ENCODE peak calls at places on chromosomes 2 and 18, in four cellular contexts. One of them, this sample, is unnamed.

GRCh38 chr18:70450658-70451253 is 161.9 kb downstream of the SOCS6 start:
- DNase-seq in K562: no peak
- DNase-seq in SK-N-SH: peak
- DNase-seq in HepG2: no peak
- DNase-seq in this sample: no peak

GRCh38 chr2:233912799-233913423 is 4.3 kb upstream of the TRPM8 start:
- DNase-seq in K562: peak
- DNase-seq in SK-N-SH: no peak
- DNase-seq in HepG2: peak
- DNase-seq in this sample: peak

GRCh38 chr18:10482985-10483949 is 28.8 kb downstream of the APCDD1 start:
- DNase-seq in K562: no peak
- DNase-seq in SK-N-SH: no peak
- DNase-seq in HepG2: no peak
- DNase-seq in this sample: no peak

GRCh38 chr2:47022399-47022798 is 106.8 kb upstream of the MCFD2 start:
- DNase-seq in K562: no peak
- DNase-seq in SK-N-SH: no peak
- DNase-seq in HepG2: no peak
- DNase-seq in this sample: no peak

GRCh38 chr2:16716051-16716450 is 50.4 kb upstream of the CYRIA start:
- DNase-seq in K562: no peak
- DNase-seq in SK-N-SH: no peak
- DNase-seq in HepG2: no peak
- DNase-seq in this sample: no peak

GRCh38 chr18:63741769-63742168 is 33.4 kb upstream of the SERPINB7 start:
- DNase-seq in K562: no peak
- DNase-seq in SK-N-SH: no peak
- DNase-seq in HepG2: no peak
- DNase-seq in this sample: no peak

GRCh38 chr2:15747172-15747550 is 155.5 kb downstream of the DDX1 start:
- DNase-seq in K562: no peak
- DNase-seq in SK-N-SH: no peak
- DNase-seq in HepG2: no peak
- DNase-seq in this sample: no peak

GRCh38 chr18:57845468-57846103 is 42.5 kb upstream of the ATP8B1 start:
- DNase-seq in K562: no peak
- DNase-seq in SK-N-SH: no peak
- DNase-seq in HepG2: no peak
- DNase-seq in this sample: no peak

GRCh38 chr18:79245517-79246001 is 150.2 kb upstream of the NFATC1 start:
- DNase-seq in K562: no peak
- DNase-seq in SK-N-SH: no peak
- DNase-seq in HepG2: no peak
- DNase-seq in this sample: no peak

GRCh38 chr18:7592305-7593071 is 25.4 kb downstream of the PTPRM start:
- DNase-seq in K562: no peak
- DNase-seq in SK-N-SH: peak
- DNase-seq in HepG2: no peak
- DNase-seq in this sample: peak

DNA sequence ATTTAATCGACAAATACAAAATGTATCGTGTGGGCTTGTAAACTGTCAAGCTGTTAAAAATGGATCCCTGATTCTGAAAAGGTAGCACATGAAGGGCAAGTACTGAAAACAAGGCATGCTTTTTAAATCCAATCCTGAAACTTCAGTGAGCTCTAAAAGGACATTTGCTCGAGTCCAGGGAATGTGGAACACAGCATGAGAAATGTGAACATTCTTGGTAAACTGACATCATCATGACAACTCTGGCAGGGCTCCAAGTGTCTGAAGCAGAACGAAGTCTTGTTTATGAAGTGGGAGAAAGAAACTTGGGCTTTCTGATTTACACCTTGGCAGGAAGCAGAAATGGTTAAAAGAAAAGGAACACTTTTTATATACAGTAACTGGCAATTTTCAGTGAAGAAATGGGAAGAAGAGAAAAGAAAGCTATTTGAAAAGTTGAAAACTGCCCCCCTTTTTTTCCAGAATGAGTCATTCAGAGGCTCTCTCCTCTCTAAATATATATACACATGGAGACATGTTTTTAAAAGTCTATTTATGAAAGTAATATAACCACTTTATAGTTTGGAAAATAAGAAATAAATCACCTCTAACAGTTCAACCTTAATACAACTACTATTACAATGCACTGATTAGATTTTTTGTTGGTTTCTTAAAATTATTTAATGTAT is 120.8 kb downstream of the GAREM1 start:
- DNase-seq in K562: no peak
- DNase-seq in SK-N-SH: no peak
- DNase-seq in HepG2: peak
- DNase-seq in this sample: no peak
- TF ChIP-seq FOXJ3 in K562: no peak
- TF ChIP-seq FOXJ3 in SK-N-SH: no peak
- TF ChIP-seq FOXJ3 in HepG2: no peak
- TF ChIP-seq FOXJ3 in this sample: no peak

GRCh38 chr2:207505728-207506127 is 24.0 kb upstream of the CREB1 start:
- DNase-seq in K562: no peak
- DNase-seq in SK-N-SH: no peak
- DNase-seq in HepG2: no peak
- DNase-seq in this sample: no peak

GRCh38 chr2:207503234-207503633 is 26.5 kb upstream of the CREB1 start:
- DNase-seq in K562: peak
- DNase-seq in SK-N-SH: no peak
- DNase-seq in HepG2: no peak
- DNase-seq in this sample: no peak

GRCh38 chr2:207504513-207505171 is 25.1 kb upstream of the CREB1 start:
- DNase-seq in K562: no peak
- DNase-seq in SK-N-SH: no peak
- DNase-seq in HepG2: no peak
- DNase-seq in this sample: peak

GRCh38 chr2:207506426-207506825 is 23.3 kb upstream of the CREB1 start:
- DNase-seq in K562: no peak
- DNase-seq in SK-N-SH: no peak
- DNase-seq in HepG2: no peak
- DNase-seq in this sample: no peak

DNA sequence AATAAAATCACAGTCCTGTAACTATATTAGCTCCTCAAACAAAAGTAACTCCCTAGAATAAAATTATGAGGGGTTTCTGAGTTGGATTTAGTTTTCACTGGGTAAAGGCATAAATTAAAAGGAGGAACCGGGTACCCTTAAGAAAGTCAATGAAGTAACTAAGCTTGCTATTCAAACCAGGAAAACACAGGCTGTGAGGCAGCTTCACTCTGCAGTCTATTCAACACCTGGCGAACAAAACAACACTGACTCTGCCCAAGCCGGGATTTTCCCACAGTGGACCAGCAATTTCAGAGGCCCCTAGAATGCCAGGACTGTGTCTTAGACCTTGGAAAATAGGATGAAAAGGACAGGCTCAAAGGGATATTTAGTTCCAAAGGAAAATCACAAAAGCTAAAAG is 24.6 kb upstream of the CREB1 start:
- DNase-seq in K562: no peak
- DNase-seq in SK-N-SH: no peak
- DNase-seq in HepG2: no peak
- DNase-seq in this sample: no peak
- TF ChIP-seq FOXJ3 in K562: no peak
- TF ChIP-seq FOXJ3 in SK-N-SH: no peak
- TF ChIP-seq FOXJ3 in HepG2: no peak
- TF ChIP-seq FOXJ3 in this sample: no peak

GRCh38 chr2:34254272-34254882 is 655.3 kb upstream of the FAM98A start:
- DNase-seq in K562: no peak
- DNase-seq in SK-N-SH: no peak
- DNase-seq in HepG2: no peak
- DNase-seq in this sample: no peak

GRCh38 chr2:34251578-34251977 is 652.5 kb upstream of the FAM98A start:
- DNase-seq in K562: no peak
- DNase-seq in SK-N-SH: no peak
- DNase-seq in HepG2: no peak
- DNase-seq in this sample: no peak

DNA sequence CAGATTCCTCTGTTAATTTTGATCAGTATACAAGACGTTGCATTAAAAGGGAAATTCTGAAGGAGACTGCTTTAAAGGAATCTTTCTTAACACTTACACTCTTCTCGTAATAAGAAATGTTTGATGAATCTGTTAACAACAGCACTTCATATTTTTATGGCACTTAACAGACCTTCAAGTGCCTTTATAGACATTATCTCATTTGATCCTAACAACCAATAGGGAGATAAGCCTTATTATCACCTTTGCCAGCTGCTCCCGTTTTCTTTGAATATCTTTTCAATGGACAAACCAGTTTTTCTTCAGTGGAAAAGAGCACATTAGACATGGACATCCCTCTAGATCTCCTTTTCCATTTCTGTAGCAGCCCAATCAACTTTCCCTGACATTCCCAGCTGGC is 653.0 kb upstream of the FAM98A start:
- DNase-seq in K562: no peak
- DNase-seq in SK-N-SH: no peak
- DNase-seq in HepG2: no peak
- DNase-seq in this sample: no peak
- TF ChIP-seq FOXJ3 in K562: no peak
- TF ChIP-seq FOXJ3 in SK-N-SH: no peak
- TF ChIP-seq FOXJ3 in HepG2: no peak
- TF ChIP-seq FOXJ3 in this sample: no peak

DNA sequence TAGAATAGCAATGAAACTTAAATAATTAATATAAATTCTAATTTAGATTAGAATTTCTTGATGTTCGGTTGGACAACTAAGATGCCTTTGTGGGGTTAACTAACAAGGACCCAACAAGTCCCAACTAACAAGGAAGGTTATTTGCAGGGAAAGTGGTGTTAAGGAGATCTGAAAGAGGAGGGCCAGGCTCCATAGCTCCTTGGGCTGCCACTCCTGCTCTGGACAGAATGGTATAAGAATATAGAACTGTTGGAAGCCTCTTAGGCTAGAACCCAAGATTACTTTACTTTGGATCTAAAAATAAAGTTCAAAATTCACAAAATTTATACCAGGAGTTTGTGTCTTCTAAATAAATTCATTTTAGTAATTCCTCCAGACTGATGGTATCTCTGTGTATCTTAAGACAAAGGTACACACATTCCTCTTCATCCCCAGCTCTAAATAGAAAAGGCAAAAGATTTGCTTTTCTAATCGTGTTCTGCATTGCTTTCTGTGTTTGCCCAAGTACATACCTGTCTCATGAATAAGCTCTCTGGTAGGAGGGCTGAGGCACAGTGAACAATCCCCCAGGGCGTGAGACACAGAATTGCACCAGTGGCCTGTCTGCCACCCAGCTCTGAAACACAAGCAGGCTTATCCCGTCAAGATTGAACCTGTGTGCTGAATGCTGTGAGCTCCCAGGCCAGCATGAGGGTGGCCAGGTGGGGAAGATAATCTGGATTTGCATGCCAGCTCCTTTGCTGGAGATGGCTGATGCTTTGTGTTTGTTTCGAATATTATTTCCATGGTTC is 176.0 kb downstream of the ACKR3 start:
- DNase-seq in K562: no peak
- DNase-seq in SK-N-SH: no peak
- DNase-seq in HepG2: peak
- DNase-seq in this sample: no peak
- TF ChIP-seq FOXJ3 in K562: no peak
- TF ChIP-seq FOXJ3 in SK-N-SH: no peak
- TF ChIP-seq FOXJ3 in HepG2: no peak
- TF ChIP-seq FOXJ3 in this sample: no peak

DNA sequence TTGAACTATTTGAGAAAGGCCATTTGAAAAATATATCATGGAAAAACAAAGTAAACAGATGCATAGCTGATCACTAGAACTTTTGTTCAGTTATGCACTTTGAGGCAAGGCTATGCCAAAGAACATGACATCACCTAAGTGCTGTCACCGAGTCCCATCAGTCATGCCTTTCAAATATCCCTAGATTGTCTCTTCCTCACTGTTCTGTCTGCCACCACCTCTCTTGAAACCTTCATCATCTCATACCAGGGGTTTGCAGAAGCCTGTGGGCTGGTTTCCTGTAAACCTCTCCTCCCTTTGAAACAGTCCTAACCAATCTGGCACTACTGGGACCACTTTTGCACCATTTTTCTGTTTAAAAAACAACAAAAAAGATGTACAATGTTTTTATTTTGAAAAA is 12.3 kb upstream of the RAPH1 start:
- DNase-seq in K562: no peak
- DNase-seq in SK-N-SH: no peak
- DNase-seq in HepG2: no peak
- DNase-seq in this sample: no peak
- TF ChIP-seq FOXJ3 in K562: no peak
- TF ChIP-seq FOXJ3 in SK-N-SH: no peak
- TF ChIP-seq FOXJ3 in HepG2: no peak
- TF ChIP-seq FOXJ3 in this sample: no peak